ENCODE peak calls at places on chromosomes 7 and 10, in eight cellular contexts. X is epithelial cell of esophagus, Z is GM12865, G is suprapubic skin, P is neural progenitor cell, D is mesothelial cell of epicardium, Q is Calu3, F is H9. S is an unnamed sample.

GRCh38 chr10:131725736-131726459 is 174.9 kb upstream of the PPP2R2D start:
- DNase-seq in P (no peak), X (no peak), Q (no peak), G (peak), Z (no peak), D (peak), F (peak), S (no peak)

GRCh38 chr7:82623812-82624211 is 180.2 kb upstream of the CACNA2D1 start:
- DNase-seq in Z (no peak), Q (no peak), D (no peak), P (no peak), F (no peak), G (no peak), X (no peak), S (peak)

GRCh38 chr7:26348987-26349809 is 57.5 kb downstream of the SNX10 start:
- DNase-seq in F (no peak), Z (no peak), X (peak), P (no peak), D (no peak), Q (no peak), G (no peak), S (no peak)

GRCh38 chr7:45080265-45080957 is 8.4 kb downstream of the NACAD start:
- DNase-seq in F (peak), G (no peak), Q (no peak), P (no peak), Z (no peak), X (no peak), D (no peak), S (no peak)

GRCh38 chr10:21732067-21732772 is 198.2 kb downstream of the MLLT10 start:
- DNase-seq in D (peak), G (no peak), X (peak), P (peak), Z (peak), Q (peak), F (peak), S (peak)

GRCh38 chr10:69636626-69637550 is 6.8 kb downstream of the FAM241B start:
- DNase-seq in Z (peak), D (peak), F (peak), G (peak), P (peak), X (peak), Q (peak), S (no peak)

GRCh38 chr7:93889261-93889660 is 1.3 kb downstream of the TFPI2 start:
- DNase-seq in Q (no peak), G (no peak), X (peak), F (no peak), D (no peak), Z (no peak), P (no peak), S (no peak)

GRCh38 chr7:151607464-151607867 is 87.8 kb upstream of the RHEB start:
- DNase-seq in X (peak), Z (no peak), F (no peak), G (peak), P (no peak), Q (peak), D (no peak), S (no peak)

GRCh38 chr7:11458736-11459483 is 373.1 kb downstream of the THSD7A start:
- DNase-seq in X (peak), Q (peak), D (no peak), G (no peak), P (no peak), F (no peak), Z (no peak), S (peak)

GRCh38 chr10:92834981-92835380 is 13.3 kb upstream of the EXOC6 start:
- DNase-seq in X (peak), D (no peak), P (no peak), Q (no peak), F (no peak), Z (no peak), G (no peak), S (no peak)

GRCh38 chr7:106284516-106285050 is at the start of gene NAMPT:
- DNase-seq in D (no peak), Z (peak), G (peak), F (peak), Q (peak), X (peak), P (peak), S (no peak)

GRCh38 chr7:95658676-95659075 is 62.4 kb upstream of the PDK4 start:
- DNase-seq in Q (no peak), D (no peak), Z (no peak), G (no peak), F (no peak), P (no peak), X (no peak), S (no peak)

GRCh38 chr7:75951506-75951905 is 36.6 kb downstream of the POR start:
- DNase-seq in X (peak), G (no peak), Q (no peak), F (no peak), Z (no peak), P (no peak), D (no peak), S (no peak)

GRCh38 chr10:28677889-28678686 is 767 bp downstream of the BAMBI start:
- DNase-seq in P (peak), G (peak), Z (peak), Q (peak), X (peak), F (peak), D (peak), S (no peak)

GRCh38 chr10:77195101-77195500 is 442.5 kb downstream of the KCNMA1 start:
- DNase-seq in Z (no peak), X (peak), G (no peak), F (no peak), P (no peak), D (no peak), Q (no peak), S (peak)

GRCh38 chr10:96708456-96708855 is 11.9 kb downstream of the PIK3AP1 start:
- DNase-seq in D (no peak), X (no peak), G (no peak), Q (no peak), P (no peak), Z (no peak), F (no peak), S (no peak)

GRCh38 chr7:14071045-14071444 is 81.6 kb upstream of the ETV1 start:
- DNase-seq in P (no peak), X (no peak), D (no peak), G (no peak), Z (no peak), F (no peak), Q (no peak), S (no peak)

GRCh38 chr10:71971769-71972555 is 7.8 kb downstream of the CHST3 start:
- DNase-seq in Q (no peak), X (no peak), D (no peak), F (no peak), P (no peak), G (no peak), Z (peak), S (no peak)

GRCh38 chr10:37490266-37490665 is 364.9 kb downstream of the ANKRD30A start:
- DNase-seq in Z (peak), D (no peak), P (no peak), G (no peak), X (no peak), Q (no peak), F (no peak), S (no peak)

GRCh38 chr7:108452707-108453106 is 3.5 kb downstream of the NRCAM start:
- DNase-seq in Z (peak), G (no peak), P (peak), D (no peak), Q (peak), F (no peak), X (peak), S (no peak)

GRCh38 chr10:16521311-16522016 is at the start of gene C1QL3:
- DNase-seq in D (peak), G (no peak), P (peak), Z (peak), Q (peak), F (peak), X (peak), S (no peak)

GRCh38 chr10:36739884-36740445 is 385.4 kb upstream of the ANKRD30A start:
- DNase-seq in Q (no peak), X (peak), G (no peak), F (no peak), D (no peak), P (no peak), Z (no peak), S (no peak)

GRCh38 chr10:84296071-84296981 is 32.1 kb upstream of the CCSER2 start:
- DNase-seq in P (no peak), X (no peak), Q (no peak), F (peak), Z (no peak), D (no peak), G (no peak), S (no peak)

GRCh38 chr10:48447356-48448215 is 141.1 kb downstream of the MAPK8 start:
- DNase-seq in Z (no peak), F (no peak), D (no peak), X (no peak), Q (no peak), G (no peak), P (no peak), S (no peak)

GRCh38 chr10:68559872-68560200 is 301 bp upstream of the TET1 start:
- DNase-seq in Z (no peak), G (no peak), Q (no peak), D (no peak), X (no peak), P (no peak), F (no peak), S (no peak)

GRCh38 chr7:5429253-5429856 is 5.7 kb upstream of the TNRC18 start:
- DNase-seq in X (peak), F (peak), P (peak), Z (no peak), G (no peak), D (peak), Q (peak), S (no peak)

GRCh38 chr7:105707381-105707780 is 126.1 kb upstream of the EFCAB10 start:
- DNase-seq in X (no peak), G (no peak), D (no peak), Z (no peak), P (no peak), Q (no peak), F (no peak), S (no peak)

GRCh38 chr7:102991540-102992214 is 78.9 kb downstream of the LRRC17 start:
- DNase-seq in Q (peak), X (peak), Z (no peak), G (no peak), F (no peak), P (no peak), D (no peak), S (peak)

GRCh38 chr10:114577133-114577532 is 80.9 kb downstream of the ABLIM1 start:
- DNase-seq in G (no peak), X (peak), F (no peak), Z (no peak), Q (no peak), P (no peak), D (no peak), S (peak)

GRCh38 chr10:132784582-132785432 is 1.1 kb downstream of the NKX6-2 start:
- DNase-seq in F (peak), Q (no peak), Z (no peak), G (no peak), D (no peak), X (peak), P (peak), S (no peak)

GRCh38 chr10:100645111-100645510 is 100.3 kb upstream of the PAX2 start:
- DNase-seq in Q (no peak), X (no peak), G (no peak), F (no peak), P (no peak), Z (no peak), D (no peak), S (no peak)

GRCh38 chr7:157503229-157503628 is 166.4 kb downstream of the DNAJB6 start:
- DNase-seq in D (peak), Q (no peak), G (no peak), F (peak), X (no peak), P (no peak), Z (no peak), S (no peak)

GRCh38 chr10:124035928-124036558 is 57.4 kb downstream of the CHST15 start:
- DNase-seq in X (no peak), D (no peak), Z (peak), F (no peak), Q (peak), G (peak), P (no peak), S (no peak)

GRCh38 chr7:73329861-73330581 is 2.1 kb downstream of the FKBP6 start:
- DNase-seq in P (no peak), G (no peak), F (no peak), X (peak), Z (no peak), Q (no peak), D (no peak), S (no peak)

GRCh38 chr7:11436773-11437524 is 395.0 kb downstream of the THSD7A start:
- DNase-seq in D (no peak), Q (no peak), G (no peak), X (no peak), P (peak), F (peak), Z (no peak), S (no peak)

GRCh38 chr10:122325235-122325634 is 49.3 kb upstream of the PLEKHA1 start:
- DNase-seq in X (no peak), Q (no peak), G (no peak), Z (no peak), P (no peak), F (no peak), D (no peak), S (no peak)

GRCh38 chr10:2460846-2461245 is 606.5 kb upstream of the PFKP start:
- DNase-seq in X (no peak), D (no peak), G (no peak), Z (no peak), Q (no peak), P (no peak), F (no peak), S (no peak)

GRCh38 chr7:143485500-143485899 is 7.8 kb downstream of the TAS2R41 start:
- DNase-seq in D (no peak), Q (no peak), X (no peak), F (no peak), G (peak), Z (no peak), P (no peak), S (peak)

GRCh38 chr7:77436889-77437265 is 20.7 kb upstream of the GSAP start:
- DNase-seq in F (no peak), X (no peak), P (no peak), D (no peak), Q (no peak), Z (no peak), G (no peak), S (no peak)

GRCh38 chr7:77444123-77444522 is 28.0 kb upstream of the GSAP start:
- DNase-seq in P (peak), X (no peak), Z (no peak), D (no peak), F (no peak), G (no peak), Q (no peak), S (no peak)

GRCh38 chr7:77442631-77443420 is 26.7 kb upstream of the GSAP start:
- DNase-seq in D (no peak), F (no peak), G (no peak), Z (no peak), P (no peak), Q (no peak), X (peak), S (no peak)

GRCh38 chr7:77441046-77441445 is 24.9 kb upstream of the GSAP start:
- DNase-seq in P (no peak), D (no peak), G (no peak), Z (no peak), F (no peak), X (peak), Q (no peak), S (no peak)

GRCh38 chr7:77439572-77439971 is 23.4 kb upstream of the GSAP start:
- DNase-seq in F (no peak), Z (no peak), X (peak), G (no peak), D (no peak), P (peak), Q (peak), S (no peak)
- TF ChIP-seq CTCF in F (peak), Z (no peak), X (peak), G (no peak), D (no peak), P (peak), Q (peak), S (peak)

GRCh38 chr10:127973810-127974311 is 67.0 kb downstream of the PTPRE start:
- DNase-seq in G (no peak), F (peak), D (no peak), Z (no peak), Q (no peak), X (no peak), P (peak), S (no peak)
- TF ChIP-seq CTCF in G (no peak), F (peak), D (no peak), Z (no peak), Q (no peak), X (no peak), P (peak), S (no peak)

GRCh38 chr7:49187543-49188268 is 263.4 kb downstream of the CDC14C start:
- DNase-seq in Q (peak), G (no peak), P (no peak), Z (peak), X (peak), F (no peak), D (no peak), S (no peak)
- TF ChIP-seq CTCF in Q (no peak), G (no peak), P (peak), Z (peak), X (no peak), F (peak), D (no peak), S (no peak)

GRCh38 chr7:150337659-150338081 is 3.8 kb downstream of the RARRES2 start:
- DNase-seq in F (no peak), X (no peak), P (no peak), D (no peak), G (no peak), Q (no peak), Z (no peak), S (no peak)

GRCh38 chr7:150338166-150338829 is 3.1 kb downstream of the RARRES2 start:
- DNase-seq in X (no peak), P (no peak), G (no peak), Q (no peak), F (no peak), Z (no peak), D (no peak), S (no peak)

GRCh38 chr7:150336746-150337145 is 4.7 kb downstream of the RARRES2 start:
- DNase-seq in Z (no peak), P (no peak), F (no peak), G (no peak), Q (no peak), X (no peak), D (no peak), S (no peak)

GRCh38 chr7:150335774-150336112 is 5.7 kb downstream of the RARRES2 start:
- DNase-seq in P (no peak), Z (no peak), Q (no peak), G (no peak), X (no peak), D (no peak), F (no peak), S (no peak)

GRCh38 chr7:150337179-150337578 is 4.2 kb downstream of the RARRES2 start:
- DNase-seq in D (no peak), F (no peak), G (no peak), P (no peak), X (no peak), Z (no peak), Q (no peak), S (no peak)
- TF ChIP-seq CTCF in D (no peak), F (no peak), G (no peak), P (no peak), X (no peak), Z (no peak), Q (no peak), S (no peak)

S was measured in BJ.